ENCODE peak calls at places on chromosomes 1 and 21, in five cellular contexts. N, J, B, C and K are unnamed samples.
A peak's percentile ranks its signal among the peaks of the same experiment; 100 is the strongest.

GRCh38 chr1:228374711-228375577 is 31.7 kb downstream of the TRIM11 start:
- DNase-seq in C (peak; percentile 71), B (peak; percentile 47), N (peak; percentile 95), J (peak; percentile 92), K (peak; percentile 90)

GRCh38 chr1:157504646-157505045 is 47.7 kb downstream of the FCRL5 start:
- DNase-seq in N (no peak), J (no peak), C (no peak), B (no peak), K (no peak)

GRCh38 chr1:14891991-14892390 is 261.6 kb upstream of the TMEM51 start:
- DNase-seq in J (no peak), N (no peak), C (no peak), B (no peak), K (no peak)

GRCh38 chr21:18275740-18276139 is 31.1 kb downstream of the CHODL start:
- DNase-seq in N (no peak), J (no peak), B (no peak), C (no peak), K (no peak)

GRCh38 chr1:19317126-19317910 is 5.2 kb downstream of the SLC66A1 start:
- DNase-seq in N (no peak), C (no peak), B (no peak), J (no peak), K (no peak)

GRCh38 chr1:77716065-77716464 is 33.6 kb upstream of the ZZZ3 start:
- DNase-seq in N (no peak), B (no peak), J (no peak), C (no peak), K (no peak)

GRCh38 chr1:23638188-23638619 is 53.4 kb upstream of the RPL11 start:
- DNase-seq in C (no peak), J (no peak), N (no peak), B (no peak), K (no peak)

GRCh38 chr1:24152631-24153494 is 9.9 kb upstream of the IL22RA1 start:
- DNase-seq in C (no peak), J (no peak), N (no peak), B (no peak), K (no peak)

GRCh38 chr1:36321119-36321951 is 2.1 kb downstream of the EVA1B start:
- DNase-seq in J (peak; percentile 73), B (no peak), C (peak; percentile 81), N (peak; percentile 92), K (peak; percentile 92)

GRCh38 chr1:8055973-8056372 is 29.9 kb upstream of the ERRFI1 start:
- DNase-seq in J (no peak), N (no peak), B (no peak), C (no peak), K (no peak)

GRCh38 chr1:64033667-64034215 is 169.7 kb upstream of the UBE2U start:
- DNase-seq in J (no peak), C (no peak), B (no peak), N (no peak), K (no peak)

GRCh38 chr1:87330201-87330953 is 1.7 kb downstream of the LMO4 start:
- DNase-seq in J (no peak), N (peak; percentile 31), B (no peak), C (no peak), K (no peak)

GRCh38 chr1:187013582-187014200 is 184.9 kb downstream of the PLA2G4A start:
- DNase-seq in N (no peak), C (no peak), B (no peak), J (no peak), K (no peak)

GRCh38 chr1:217253985-217254384 is 376.9 kb downstream of the GPATCH2 start:
- DNase-seq in B (no peak), N (no peak), J (no peak), C (no peak), K (no peak)

GRCh38 chr1:87046951-87047350 is 132.5 kb downstream of the HS2ST1 start:
- DNase-seq in B (no peak), J (no peak), N (no peak), C (no peak), K (no peak)

GRCh38 chr1:67948155-67949075 is 102.0 kb downstream of the DIRAS3 start:
- DNase-seq in B (no peak), J (no peak), N (no peak), C (no peak), K (no peak)

GRCh38 chr1:175000697-175001187 is 995 bp downstream of the CACYBP start:
- DNase-seq in J (no peak), B (no peak), N (no peak), C (no peak), K (no peak)

GRCh38 chr1:194908643-194909042 is 1699.6 kb downstream of the KCNT2 start:
- DNase-seq in J (no peak), C (no peak), B (no peak), N (no peak), K (no peak)

GRCh38 chr1:51963592-51964308 is 26.8 kb downstream of the RAB3B start:
- DNase-seq in J (no peak), N (no peak), C (no peak), B (no peak), K (no peak)

GRCh38 chr1:28112388-28113311 is 24.2 kb upstream of the EYA3 start:
- DNase-seq in J (no peak), N (no peak), B (peak; percentile 31), C (no peak), K (peak; percentile 63)

GRCh38 chr1:96660051-96660450 is 61.5 kb upstream of the PTBP2 start:
- DNase-seq in J (no peak), N (no peak), B (no peak), C (no peak), K (no peak)

GRCh38 chr1:11071463-11072215 is 11.8 kb upstream of the SRM start:
- DNase-seq in C (peak; percentile 25), J (no peak), N (no peak), B (no peak), K (peak; percentile 55)

GRCh38 chr21:45219517-45219916 is 68.2 kb downstream of the POFUT2 start:
- DNase-seq in B (no peak), N (no peak), C (no peak), J (no peak), K (no peak)

GRCh38 chr1:107647012-107647411 is 318.0 kb downstream of the VAV3 start:
- DNase-seq in C (no peak), J (no peak), B (no peak), N (no peak), K (no peak)

GRCh38 chr1:30452925-30453324 is 270.5 kb downstream of the MATN1 start:
- DNase-seq in B (no peak), C (peak; percentile 35), J (no peak), N (no peak), K (no peak)

GRCh38 chr1:224333309-224333926 is 3.4 kb upstream of the NVL start:
- DNase-seq in J (no peak), C (no peak), N (no peak), B (no peak), K (no peak)

GRCh38 chr1:157274698-157275534 is 136.7 kb upstream of the ETV3 start:
- DNase-seq in J (no peak), B (no peak), N (no peak), C (no peak), K (no peak)

GRCh38 chr21:21682172-21682571 is 684.0 kb downstream of the NCAM2 start:
- DNase-seq in B (no peak), C (no peak), N (no peak), J (no peak), K (no peak)

GRCh38 chr1:63747445-63747844 is 26.4 kb upstream of the ROR1 start:
- DNase-seq in B (no peak), N (no peak), J (no peak), C (no peak), K (peak; percentile 40)

GRCh38 chr1:52631759-52632331 is 1.1 kb upstream of the SHISAL2A start:
- DNase-seq in C (no peak), B (no peak), N (no peak), J (no peak), K (no peak)

GRCh38 chr21:40130476-40130875 is 263.2 kb downstream of the PCP4 start:
- DNase-seq in B (no peak), N (no peak), C (no peak), J (no peak), K (no peak)
- H3K27ac ChIP-seq in B (no peak overlapping the region), N (no peak overlapping the region), C (no peak overlapping the region), J (no peak overlapping the region), K (no peak overlapping the region)

GRCh38 chr1:47187226-47187925 is 2.5 kb downstream of the PDZK1IP1 start:
- DNase-seq in B (no peak), J (no peak), N (no peak), C (peak; percentile 63), K (peak; percentile 66)

GRCh38 chr1:47186267-47187185 is 3.3 kb downstream of the PDZK1IP1 start:
- DNase-seq in N (no peak), C (peak; percentile 46), B (no peak), J (no peak), K (peak; percentile 66)

GRCh38 chr1:47189844-47190562 is at the start of gene PDZK1IP1:
- DNase-seq in N (peak; percentile 33), C (peak; percentile 92), B (peak; percentile 74), J (peak; percentile 84), K (peak; percentile 94)

GRCh38 chr1:47188901-47189785 is 693 bp downstream of the PDZK1IP1 start:
- DNase-seq in J (no peak), B (no peak), N (no peak), C (peak; percentile 41), K (no peak)

GRCh38 chr1:47187926-47188250 is 1.9 kb downstream of the PDZK1IP1 start:
- DNase-seq in C (no peak), J (no peak), B (no peak), N (no peak), K (no peak)
- H3K4me1 ChIP-seq in C (peaks cover 31% of the 10 kb centered on the region), J (no peaks in the 10 kb centered on the region), B (no peaks in the 10 kb centered on the region), N (peaks cover 12% of the 10 kb centered on the region), K (no peaks in the 10 kb centered on the region)

DNA sequence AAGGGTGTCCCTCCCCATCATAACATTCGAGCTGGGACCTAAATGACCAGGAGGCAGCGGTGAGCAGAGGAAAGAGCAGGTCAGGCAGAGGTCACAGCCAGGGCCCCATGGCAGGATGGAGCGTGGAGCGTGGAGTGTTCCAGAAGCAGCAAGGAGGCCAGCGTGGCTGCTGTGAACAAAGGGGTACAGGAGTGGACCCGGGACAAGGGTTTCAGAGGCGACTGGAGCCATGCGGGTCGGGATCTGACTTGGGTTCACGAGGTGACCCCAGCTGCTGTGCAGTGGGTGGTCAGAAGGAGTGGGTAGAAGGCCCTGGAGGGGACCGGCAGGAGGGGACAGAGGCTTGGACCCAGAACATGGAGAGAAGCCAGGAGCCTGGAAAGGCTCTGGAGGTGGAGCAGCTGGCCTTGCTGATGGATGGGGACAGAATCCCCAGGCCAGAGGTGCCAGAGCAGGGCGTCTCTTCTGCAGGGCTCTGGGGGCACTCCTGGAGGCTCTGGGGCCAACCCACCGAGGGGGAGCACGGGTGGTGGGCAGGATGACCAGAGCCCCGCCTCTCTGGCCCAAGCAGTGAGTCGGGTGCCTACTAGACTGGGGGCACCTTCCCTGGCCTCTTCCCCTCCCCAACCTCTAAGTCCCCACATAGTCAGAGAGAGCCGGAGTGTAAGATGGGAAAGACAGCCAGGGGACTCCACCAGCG is 2.3 kb downstream of the CHD5 start:
- DNase-seq in J (no peak), C (no peak), N (no peak), B (no peak), K (no peak)
- H3K27me3 ChIP-seq in J (peaks cover 5% of the 10 kb centered on the region), C (peaks cover 56% of the 10 kb centered on the region), N (no peaks in the 10 kb centered on the region), B (no peaks in the 10 kb centered on the region), K (no peaks in the 10 kb centered on the region)

GRCh38 chr1:1071486-1072298 is 2.4 kb downstream of the RNF223 start:
- DNase-seq in J (no peak), B (no peak), N (no peak), C (no peak), K (no peak)
- H3K27ac ChIP-seq in J (no peak overlapping the region), B (no peak overlapping the region), N (no peak overlapping the region), C (no peak overlapping the region), K (no peak overlapping the region)